ENCODE peak calls at places on chromosomes 16 and 17, in nine cellular contexts. D is nephron progenitor cell; J is GM04503; V is SJCRH30; G is stimulated activated CD8-positive, alpha-beta memory T cell treated with anti-CD3 and anti-CD28 coated beads, Interleukin-4, amount 100 ng/mL, for 48 hours; T is OCI-M1; H is GM23248; X is activated naive CD4-positive, alpha-beta T cell; Z is tibial artery. F is an unnamed sample.

GRCh38 chr17:55386931-55387330 is 34.7 kb downstream of the MMD start:
- DNase-seq in D (no peak), J (no peak), V (no peak), G (no peak), T (no peak), H (no peak), X (no peak), Z (no peak), F (no peak)

GRCh38 chr16:65202461-65202860 is 80.6 kb upstream of the CDH11 start:
- DNase-seq in D (no peak), J (peak; percentile 50), V (no peak), G (no peak), T (peak; percentile 24), H (peak; percentile 55), X (no peak), Z (no peak), F (no peak)

GRCh38 chr17:16987830-16988601 is 16.1 kb upstream of the TNFRSF13B start:
- DNase-seq in D (peak; percentile 26), J (peak; percentile 52), V (peak; percentile 78), G (peak; percentile 74), T (peak; percentile 34), H (peak; percentile 93), X (no peak), Z (peak; percentile 80), F (peak; percentile 95)

GRCh38 chr16:86680137-86680536 is 101.8 kb downstream of the FOXL1 start:
- DNase-seq in D (no peak), J (peak; percentile 79), V (no peak), G (no peak), T (no peak), H (peak; percentile 91), X (no peak), Z (no peak), F (no peak)

GRCh38 chr17:57210224-57210553 is 46.1 kb upstream of the MSI2 start:
- DNase-seq in D (no peak), J (no peak), V (no peak), G (no peak), T (no peak), H (peak; percentile 20), X (no peak), Z (no peak), F (no peak)

GRCh38 chr16:28213396-28213795 is 1.6 kb upstream of the XPO6 start:
- DNase-seq in D (no peak), J (no peak), V (no peak), G (no peak), T (no peak), H (no peak), X (no peak), Z (no peak), F (no peak)

GRCh38 chr17:31452101-31452500 is 60.6 kb downstream of the RAB11FIP4 start:
- DNase-seq in D (no peak), J (no peak), V (no peak), G (no peak), T (no peak), H (peak; percentile 59), X (no peak), Z (no peak), F (no peak)

GRCh38 chr16:79599256-79599836 is 1.2 kb downstream of the MAF start:
- DNase-seq in D (peak; percentile 55), J (no peak), V (peak; percentile 50), G (peak; percentile 53), T (no peak), H (peak; percentile 20), X (no peak), Z (no peak), F (no peak)

GRCh38 chr16:25823891-25824290 is 132.1 kb downstream of the HS3ST4 start:
- DNase-seq in D (no peak), J (no peak), V (no peak), G (no peak), T (no peak), H (peak; percentile 37), X (no peak), Z (no peak), F (no peak)

GRCh38 chr17:48871551-48872351 is 20.8 kb upstream of the ATP5MC1 start:
- DNase-seq in D (peak; percentile 71), J (no peak), V (no peak), G (no peak), T (no peak), H (no peak), X (no peak), Z (no peak), F (no peak)

GRCh38 chr17:21351366-21352065 is 24.6 kb upstream of the KCNJ12 start:
- DNase-seq in D (no peak), J (no peak), V (no peak), G (no peak), T (no peak), H (no peak), X (no peak), Z (peak; percentile 29), F (no peak)

GRCh38 chr17:39057807-39058206 is 90.6 kb upstream of the FBXO47 start:
- DNase-seq in D (no peak), J (no peak), V (no peak), G (no peak), T (no peak), H (no peak), X (no peak), Z (no peak), F (no peak)

GRCh38 chr17:78617371-78618061 is 40.3 kb upstream of the DNAH17 start:
- DNase-seq in D (no peak), J (no peak), V (peak; percentile 76), G (no peak), T (no peak), H (no peak), X (no peak), Z (peak; percentile 68), F (no peak)

GRCh38 chr16:73196670-73197069 is 148.7 kb upstream of the ZFHX3 start:
- DNase-seq in D (peak; percentile 65), J (no peak), V (peak; percentile 78), G (peak; percentile 41), T (peak; percentile 43), H (peak; percentile 74), X (no peak), Z (peak; percentile 83), F (peak; percentile 77)

GRCh38 chr17:81403040-81403467 is 7.8 kb downstream of the BAHCC1 start:
- DNase-seq in D (no peak), J (no peak), V (no peak), G (no peak), T (no peak), H (no peak), X (no peak), Z (no peak), F (no peak)

GRCh38 chr17:64039106-64039400 is 18.6 kb upstream of the ICAM2 start:
- DNase-seq in D (no peak), J (no peak), V (no peak), G (no peak), T (no peak), H (no peak), X (no peak), Z (no peak), F (no peak)

GRCh38 chr16:81515281-81515680 is 70.7 kb downstream of the CMIP start:
- DNase-seq in D (no peak), J (no peak), V (no peak), G (no peak), T (no peak), H (no peak), X (no peak), Z (peak; percentile 49), F (no peak)

GRCh38 chr16:2592786-2593185 is 55.0 kb downstream of the PDPK1 start:
- DNase-seq in D (no peak), J (no peak), V (no peak), G (no peak), T (no peak), H (no peak), X (no peak), Z (no peak), F (no peak)

GRCh38 chr17:2262146-2262587 is 41.4 kb downstream of the SMG6 start:
- DNase-seq in D (no peak), J (peak; percentile 80), V (no peak), G (no peak), T (no peak), H (peak; percentile 90), X (no peak), Z (no peak), F (no peak)

GRCh38 chr16:2835638-2836493 is 5.8 kb downstream of the ZG16B start:
- DNase-seq in D (no peak), J (peak; percentile 98), V (peak; percentile 78), G (no peak), T (no peak), H (peak; percentile 93), X (no peak), Z (no peak), F (peak; percentile 50)

GRCh38 chr16:82824408-82824807 is 197.6 kb downstream of the CDH13 start:
- DNase-seq in D (no peak), J (no peak), V (peak; percentile 13), G (no peak), T (no peak), H (no peak), X (no peak), Z (no peak), F (no peak)

GRCh38 chr17:4678448-4679026 is 25.4 kb downstream of the PELP1 start:
- DNase-seq in D (no peak), J (peak; percentile 69), V (no peak), G (peak; percentile 73), T (peak; percentile 57), H (peak; percentile 94), X (no peak), Z (no peak), F (peak; percentile 76)

F was measured in NB4.